ENCODE peak calls at places on chromosome 4, in four cellular contexts. One of them, this sample, is unnamed.

GRCh38 chr4:140884431-140885058 is 128.4 kb upstream of the TBC1D9 start:
- DNase-seq in GM12865: peak
- DNase-seq in left ventricle myocardium inferior: no peak
- DNase-seq in fibroblast of the aortic adventitia: peak
- DNase-seq in this sample: peak

GRCh38 chr4:17447675-17448298 is 64.1 kb downstream of the QDPR start:
- DNase-seq in GM12865: peak
- DNase-seq in left ventricle myocardium inferior: no peak
- DNase-seq in fibroblast of the aortic adventitia: peak
- DNase-seq in this sample: peak

GRCh38 chr4:1047976-1048780 is 36.8 kb downstream of the FGFRL1 start:
- DNase-seq in GM12865: no peak
- DNase-seq in fibroblast of the aortic adventitia: no peak
- DNase-seq in left ventricle myocardium inferior: peak
- DNase-seq in this sample: no peak

GRCh38 chr4:84907145-84907544 is 59.3 kb downstream of the WDFY3 start:
- DNase-seq in fibroblast of the aortic adventitia: no peak
- DNase-seq in GM12865: no peak
- DNase-seq in left ventricle myocardium inferior: no peak
- DNase-seq in this sample: no peak

GRCh38 chr4:100907465-100908454 is 389.9 kb upstream of the EMCN start:
- DNase-seq in fibroblast of the aortic adventitia: peak
- DNase-seq in GM12865: no peak
- DNase-seq in left ventricle myocardium inferior: no peak
- DNase-seq in this sample: no peak

GRCh38 chr4:7763788-7764187 is 175.9 kb downstream of the AFAP1 start:
- DNase-seq in fibroblast of the aortic adventitia: no peak
- DNase-seq in left ventricle myocardium inferior: no peak
- DNase-seq in GM12865: no peak
- DNase-seq in this sample: no peak

GRCh38 chr4:164012396-164013027 is 518.0 kb downstream of the TMA16 start:
- DNase-seq in GM12865: peak
- DNase-seq in left ventricle myocardium inferior: no peak
- DNase-seq in fibroblast of the aortic adventitia: no peak
- DNase-seq in this sample: peak

GRCh38 chr4:1008840-1009646 is 2.4 kb upstream of the FGFRL1 start:
- DNase-seq in left ventricle myocardium inferior: peak
- DNase-seq in GM12865: peak
- DNase-seq in fibroblast of the aortic adventitia: no peak
- DNase-seq in this sample: no peak

GRCh38 chr4:17448689-17449088 is 63.2 kb downstream of the QDPR start:
- DNase-seq in fibroblast of the aortic adventitia: peak
- DNase-seq in left ventricle myocardium inferior: no peak
- DNase-seq in GM12865: peak
- DNase-seq in this sample: no peak

GRCh38 chr4:5448286-5448685 is 260.1 kb downstream of the EVC2 start:
- DNase-seq in left ventricle myocardium inferior: no peak
- DNase-seq in GM12865: no peak
- DNase-seq in fibroblast of the aortic adventitia: no peak
- DNase-seq in this sample: no peak

GRCh38 chr4:139223682-139224317 is 46.8 kb upstream of the ELF2 start:
- DNase-seq in left ventricle myocardium inferior: peak
- DNase-seq in GM12865: peak
- DNase-seq in fibroblast of the aortic adventitia: peak
- DNase-seq in this sample: no peak

GRCh38 chr4:24321151-24321550 is 263.2 kb downstream of the DHX15 start:
- DNase-seq in left ventricle myocardium inferior: no peak
- DNase-seq in fibroblast of the aortic adventitia: peak
- DNase-seq in GM12865: no peak
- DNase-seq in this sample: no peak

GRCh38 chr4:73662709-73663546 is 42.7 kb upstream of the RASSF6 start:
- DNase-seq in GM12865: peak
- DNase-seq in fibroblast of the aortic adventitia: peak
- DNase-seq in left ventricle myocardium inferior: no peak
- DNase-seq in this sample: peak

GRCh38 chr4:128565565-128566186 is 243.8 kb upstream of the JADE1 start:
- DNase-seq in fibroblast of the aortic adventitia: peak
- DNase-seq in left ventricle myocardium inferior: peak
- DNase-seq in GM12865: peak
- DNase-seq in this sample: peak

GRCh38 chr4:124710911-124711310 is 1.6 kb downstream of the ANKRD50 start:
- DNase-seq in left ventricle myocardium inferior: no peak
- DNase-seq in GM12865: no peak
- DNase-seq in fibroblast of the aortic adventitia: peak
- DNase-seq in this sample: no peak

GRCh38 chr4:168585168-168586091 is 88.6 kb downstream of the PALLD start:
- DNase-seq in GM12865: peak
- DNase-seq in left ventricle myocardium inferior: peak
- DNase-seq in fibroblast of the aortic adventitia: peak
- DNase-seq in this sample: peak

GRCh38 chr4:75678965-75679364 is 5.8 kb upstream of the G3BP2 start:
- DNase-seq in fibroblast of the aortic adventitia: no peak
- DNase-seq in GM12865: no peak
- DNase-seq in left ventricle myocardium inferior: no peak
- DNase-seq in this sample: no peak

GRCh38 chr4:74742191-74742590 is 52.1 kb downstream of the BTC start:
- DNase-seq in fibroblast of the aortic adventitia: no peak
- DNase-seq in GM12865: no peak
- DNase-seq in left ventricle myocardium inferior: no peak
- DNase-seq in this sample: no peak

GRCh38 chr4:105191621-105192210 is 45.0 kb downstream of the TET2 start:
- DNase-seq in fibroblast of the aortic adventitia: no peak
- DNase-seq in left ventricle myocardium inferior: no peak
- DNase-seq in GM12865: peak
- DNase-seq in this sample: peak

GRCh38 chr4:8740666-8741395 is 130.8 kb downstream of the HMX1 start:
- DNase-seq in left ventricle myocardium inferior: no peak
- DNase-seq in GM12865: no peak
- DNase-seq in fibroblast of the aortic adventitia: no peak
- DNase-seq in this sample: no peak

GRCh38 chr4:63619771-63620170 is 789.5 kb downstream of the TECRL start:
- DNase-seq in fibroblast of the aortic adventitia: no peak
- DNase-seq in GM12865: no peak
- DNase-seq in left ventricle myocardium inferior: no peak
- DNase-seq in this sample: no peak

GRCh38 chr4:10949039-10949728 is 264.6 kb upstream of the CLNK start:
- DNase-seq in left ventricle myocardium inferior: no peak
- DNase-seq in fibroblast of the aortic adventitia: no peak
- DNase-seq in GM12865: no peak
- DNase-seq in this sample: no peak

GRCh38 chr4:52421811-52422213 is 237.3 kb downstream of the USP46 start:
- DNase-seq in GM12865: no peak
- DNase-seq in left ventricle myocardium inferior: no peak
- DNase-seq in fibroblast of the aortic adventitia: no peak
- DNase-seq in this sample: no peak

GRCh38 chr4:76386566-76387305 is 34.2 kb downstream of the CCDC158 start:
- DNase-seq in fibroblast of the aortic adventitia: no peak
- DNase-seq in GM12865: no peak
- DNase-seq in left ventricle myocardium inferior: no peak
- DNase-seq in this sample: no peak

GRCh38 chr4:182493377-182493776 is 250.2 kb downstream of the TENM3 start:
- DNase-seq in GM12865: no peak
- DNase-seq in fibroblast of the aortic adventitia: no peak
- DNase-seq in left ventricle myocardium inferior: no peak
- DNase-seq in this sample: no peak

GRCh38 chr4:25632135-25632534 is 23.5 kb upstream of the SLC34A2 start:
- DNase-seq in GM12865: no peak
- DNase-seq in left ventricle myocardium inferior: no peak
- DNase-seq in fibroblast of the aortic adventitia: no peak
- DNase-seq in this sample: no peak

GRCh38 chr4:122838034-122838433 is 11.4 kb downstream of the FGF2 start:
- DNase-seq in left ventricle myocardium inferior: no peak
- DNase-seq in GM12865: no peak
- DNase-seq in fibroblast of the aortic adventitia: no peak
- DNase-seq in this sample: no peak

GRCh38 chr4:53361451-53361850 is 4.4 kb downstream of the SCFD2 start:
- DNase-seq in GM12865: no peak
- DNase-seq in left ventricle myocardium inferior: no peak
- DNase-seq in fibroblast of the aortic adventitia: peak
- DNase-seq in this sample: no peak

DNA sequence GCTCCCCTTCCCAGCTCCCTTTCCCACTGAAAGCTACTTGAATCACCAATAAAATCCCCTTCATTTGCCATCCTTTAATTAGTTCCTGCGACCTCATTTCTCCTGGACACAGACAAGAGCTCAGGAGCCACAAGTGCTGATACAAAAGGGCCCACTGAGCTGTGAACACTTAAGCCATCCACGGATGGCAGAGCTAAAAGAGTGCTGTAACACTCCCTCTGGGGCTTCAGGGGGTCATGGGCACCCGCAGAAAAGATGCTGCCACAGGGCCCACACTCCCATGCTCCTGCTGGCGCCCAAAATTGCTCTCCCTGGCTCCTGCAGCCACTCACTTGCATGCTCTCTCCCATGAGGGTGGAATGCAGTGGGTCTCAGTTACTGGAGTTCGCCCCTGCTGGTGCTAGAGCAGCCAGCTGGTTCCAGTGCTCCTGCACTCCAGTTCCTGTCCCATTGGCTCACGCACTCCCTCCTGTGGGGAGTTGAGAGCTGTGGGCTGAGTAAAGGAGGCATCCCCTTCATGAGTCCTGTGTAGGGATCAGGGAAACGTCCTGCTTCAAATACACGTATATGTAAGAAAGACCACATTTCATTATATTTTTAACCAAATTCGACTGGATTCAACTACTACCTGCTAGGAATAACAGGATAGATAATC is 1291.0 kb downstream of the ARAP2 start:
- DNase-seq in fibroblast of the aortic adventitia: no peak
- DNase-seq in GM12865: peak
- DNase-seq in left ventricle myocardium inferior: no peak
- DNase-seq in this sample: no peak
- TF ChIP-seq CTCF in fibroblast of the aortic adventitia: no peak
- TF ChIP-seq CTCF in GM12865: no peak
- TF ChIP-seq CTCF in left ventricle myocardium inferior: no peak
- TF ChIP-seq CTCF in this sample: no peak

GRCh38 chr4:108336076-108336475 is 167.3 kb upstream of the LEF1 start:
- DNase-seq in fibroblast of the aortic adventitia: no peak
- DNase-seq in left ventricle myocardium inferior: no peak
- DNase-seq in GM12865: no peak
- DNase-seq in this sample: no peak

GRCh38 chr4:108331905-108332632 is 163.3 kb upstream of the LEF1 start:
- DNase-seq in fibroblast of the aortic adventitia: no peak
- DNase-seq in left ventricle myocardium inferior: no peak
- DNase-seq in GM12865: no peak
- DNase-seq in this sample: no peak

GRCh38 chr4:108333353-108333920 is 164.7 kb upstream of the LEF1 start:
- DNase-seq in GM12865: peak
- DNase-seq in left ventricle myocardium inferior: no peak
- DNase-seq in fibroblast of the aortic adventitia: no peak
- DNase-seq in this sample: no peak

GRCh38 chr4:108337923-108338322 is 169.2 kb upstream of the LEF1 start:
- DNase-seq in left ventricle myocardium inferior: no peak
- DNase-seq in fibroblast of the aortic adventitia: peak
- DNase-seq in GM12865: no peak
- DNase-seq in this sample: no peak

DNA sequence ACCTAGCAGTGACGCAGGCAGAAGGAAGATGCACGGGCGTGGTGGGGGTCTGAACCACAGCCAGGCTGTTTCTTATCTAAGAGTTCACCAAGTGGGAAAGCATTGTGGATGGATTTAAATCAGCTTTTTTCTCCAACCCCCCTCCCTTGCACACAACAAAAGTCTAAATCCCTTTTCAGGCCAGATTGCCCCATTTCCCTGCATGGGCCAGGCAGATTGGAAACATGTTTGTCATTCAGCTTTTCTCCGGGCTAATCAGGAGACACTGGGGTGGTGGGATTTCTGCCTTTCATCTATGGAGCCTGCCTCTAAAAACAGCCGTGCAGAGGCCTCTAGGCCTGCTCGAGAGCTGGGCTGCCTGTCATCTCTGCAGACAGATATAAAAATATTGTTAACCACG is 166.3 kb upstream of the LEF1 start:
- DNase-seq in left ventricle myocardium inferior: no peak
- DNase-seq in GM12865: no peak
- DNase-seq in fibroblast of the aortic adventitia: no peak
- DNase-seq in this sample: no peak
- TF ChIP-seq CTCF in left ventricle myocardium inferior: no peak
- TF ChIP-seq CTCF in GM12865: no peak
- TF ChIP-seq CTCF in fibroblast of the aortic adventitia: no peak
- TF ChIP-seq CTCF in this sample: no peak

GRCh38 chr4:106365613-106366012 is 3.0 kb downstream of the GIMD1 start:
- DNase-seq in GM12865: no peak
- DNase-seq in fibroblast of the aortic adventitia: peak
- DNase-seq in left ventricle myocardium inferior: no peak
- DNase-seq in this sample: no peak

GRCh38 chr4:106368678-106369077 is at the start of gene GIMD1:
- DNase-seq in left ventricle myocardium inferior: no peak
- DNase-seq in GM12865: no peak
- DNase-seq in fibroblast of the aortic adventitia: no peak
- DNase-seq in this sample: no peak

GRCh38 chr4:106366026-106366425 is 2.6 kb downstream of the GIMD1 start:
- DNase-seq in fibroblast of the aortic adventitia: peak
- DNase-seq in left ventricle myocardium inferior: no peak
- DNase-seq in GM12865: no peak
- DNase-seq in this sample: no peak

GRCh38 chr4:106369456-106370060 is 980 bp upstream of the GIMD1 start:
- DNase-seq in fibroblast of the aortic adventitia: peak
- DNase-seq in left ventricle myocardium inferior: no peak
- DNase-seq in GM12865: peak
- DNase-seq in this sample: peak

DNA sequence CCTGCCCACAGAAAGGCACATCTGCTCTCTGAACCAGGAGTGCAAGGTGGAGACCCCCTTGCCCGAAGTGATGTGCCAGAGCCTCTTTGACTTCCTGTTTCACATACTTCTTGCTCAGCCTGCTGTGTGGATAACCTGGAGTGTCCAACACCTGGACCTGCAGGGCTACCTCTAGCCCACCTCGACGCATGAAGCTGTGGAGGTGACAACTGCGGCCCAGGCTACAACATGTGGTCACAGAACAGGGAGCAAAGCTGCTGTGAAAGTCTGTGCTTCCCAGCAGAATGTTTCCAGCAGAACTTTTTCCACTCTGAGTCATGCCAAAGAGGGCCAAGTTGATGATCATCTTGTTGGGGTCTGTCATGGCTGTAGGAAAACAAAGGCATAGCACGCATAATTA is 1.5 kb downstream of the GIMD1 start:
- DNase-seq in left ventricle myocardium inferior: no peak
- DNase-seq in fibroblast of the aortic adventitia: no peak
- DNase-seq in GM12865: no peak
- DNase-seq in this sample: no peak
- TF ChIP-seq CTCF in left ventricle myocardium inferior: no peak
- TF ChIP-seq CTCF in fibroblast of the aortic adventitia: no peak
- TF ChIP-seq CTCF in GM12865: no peak
- TF ChIP-seq CTCF in this sample: no peak

GRCh38 chr4:119692001-119692400 is 63.4 kb upstream of the PDE5A start:
- DNase-seq in fibroblast of the aortic adventitia: peak
- DNase-seq in GM12865: no peak
- DNase-seq in left ventricle myocardium inferior: no peak
- DNase-seq in this sample: no peak

GRCh38 chr4:119696963-119697362 is 68.4 kb upstream of the PDE5A start:
- DNase-seq in left ventricle myocardium inferior: no peak
- DNase-seq in GM12865: no peak
- DNase-seq in fibroblast of the aortic adventitia: no peak
- DNase-seq in this sample: no peak

GRCh38 chr4:119695216-119695615 is 66.6 kb upstream of the PDE5A start:
- DNase-seq in fibroblast of the aortic adventitia: no peak
- DNase-seq in GM12865: no peak
- DNase-seq in left ventricle myocardium inferior: no peak
- DNase-seq in this sample: no peak

GRCh38 chr4:119693127-119693526 is 64.5 kb upstream of the PDE5A start:
- DNase-seq in fibroblast of the aortic adventitia: peak
- DNase-seq in GM12865: no peak
- DNase-seq in left ventricle myocardium inferior: no peak
- DNase-seq in this sample: no peak

GRCh38 chr4:119697887-119698393 is 69.3 kb upstream of the PDE5A start:
- DNase-seq in left ventricle myocardium inferior: no peak
- DNase-seq in GM12865: peak
- DNase-seq in fibroblast of the aortic adventitia: no peak
- DNase-seq in this sample: no peak
- TF ChIP-seq CTCF in left ventricle myocardium inferior: no peak
- TF ChIP-seq CTCF in GM12865: no peak
- TF ChIP-seq CTCF in fibroblast of the aortic adventitia: no peak
- TF ChIP-seq CTCF in this sample: no peak